ENCODE peak calls at places on chromosomes 13 and 19, in eight cellular contexts. Y is PC-9; V is CD8-positive, alpha-beta T cell; Q is heart right ventricle; I is upper lobe of left lung; A is colonic mucosa; N is cardiac muscle cell; J is left ventricle myocardium inferior. Z is an unnamed sample.

GRCh38 chr13:42017264-42017663 is 31.2 kb upstream of the DGKH start:
- DNase-seq in Y (no peak), V (no peak), Q (no peak), I (no peak), A (no peak), N (no peak), J (no peak), Z (no peak)

GRCh38 chr13:30355405-30355741 is 48.0 kb upstream of the KATNAL1 start:
- DNase-seq in Y (no peak), V (peak), Q (no peak), I (peak), A (no peak), N (peak), J (no peak), Z (peak)

GRCh38 chr19:8108560-8109445 is 40.6 kb downstream of the FBN3 start:
- DNase-seq in Y (no peak), V (no peak), Q (no peak), I (no peak), A (no peak), N (no peak), J (no peak), Z (no peak)

GRCh38 chr13:37741536-37741935 is 128.0 kb downstream of the TRPC4 start:
- DNase-seq in Y (no peak), V (no peak), Q (no peak), I (no peak), A (no peak), N (no peak), J (no peak), Z (no peak)

GRCh38 chr13:77698211-77699058 is 948 bp downstream of the SLAIN1 start:
- DNase-seq in Y (peak), V (peak), Q (peak), I (peak), A (peak), N (peak), J (peak), Z (peak)

GRCh38 chr13:31162151-31163008 is 676 bp upstream of the HSPH1 start:
- DNase-seq in Y (peak), V (peak), Q (peak), I (peak), A (peak), N (peak), J (peak), Z (peak)

GRCh38 chr13:47220453-47221150 is 323.7 kb upstream of the HTR2A start:
- DNase-seq in Y (no peak), V (no peak), Q (no peak), I (no peak), A (no peak), N (no peak), J (no peak), Z (no peak)

GRCh38 chr19:8085606-8086464 is 33.3 kb downstream of the CCL25 start:
- DNase-seq in Y (peak), V (no peak), Q (no peak), I (no peak), A (peak), N (peak), J (no peak), Z (no peak)

GRCh38 chr13:28434934-28435333 is 60.0 kb downstream of the FLT1 start:
- DNase-seq in Y (no peak), V (no peak), Q (no peak), I (no peak), A (no peak), N (no peak), J (no peak), Z (no peak)

GRCh38 chr19:46847528-46847927 is 3.1 kb downstream of the AP2S1 start:
- DNase-seq in Y (no peak), V (no peak), Q (no peak), I (no peak), A (no peak), N (peak), J (no peak), Z (no peak)

GRCh38 chr13:52921194-52921593 is 72.8 kb upstream of the PCDH8 start:
- DNase-seq in Y (no peak), V (no peak), Q (no peak), I (no peak), A (no peak), N (no peak), J (no peak), Z (no peak)

GRCh38 chr13:75760182-75760981 is 124.3 kb downstream of the LMO7 start:
- DNase-seq in Y (peak), V (no peak), Q (peak), I (no peak), A (peak), N (peak), J (no peak), Z (no peak)

GRCh38 chr19:18637644-18638630 is 1.1 kb downstream of the KLHL26 start:
- DNase-seq in Y (peak), V (no peak), Q (no peak), I (no peak), A (peak), N (no peak), J (no peak), Z (no peak)

GRCh38 chr13:89227356-89227755 is 1556.2 kb downstream of the SLITRK5 start:
- DNase-seq in Y (no peak), V (no peak), Q (no peak), I (no peak), A (no peak), N (no peak), J (no peak), Z (no peak)

GRCh38 chr19:38321646-38322323 is 2.1 kb downstream of the KCNK6 start:
- DNase-seq in Y (no peak), V (no peak), Q (peak), I (no peak), A (no peak), N (no peak), J (peak), Z (no peak)

GRCh38 chr13:95176611-95177259 is 124.5 kb downstream of the ABCC4 start:
- DNase-seq in Y (no peak), V (peak), Q (no peak), I (no peak), A (no peak), N (no peak), J (no peak), Z (peak)

GRCh38 chr13:90918551-90918950 is 428.9 kb upstream of the MIR17HG start:
- DNase-seq in Y (no peak), V (no peak), Q (no peak), I (no peak), A (no peak), N (no peak), J (no peak), Z (no peak)

GRCh38 chr19:29104605-29105241 is 108.2 kb downstream of the UQCRFS1 start:
- DNase-seq in Y (no peak), V (no peak), Q (no peak), I (no peak), A (no peak), N (no peak), J (no peak), Z (no peak)

GRCh38 chr19:53942001-53942786 is 20.5 kb upstream of the CACNG8 start:
- DNase-seq in Y (no peak), V (no peak), Q (no peak), I (peak), A (no peak), N (peak), J (no peak), Z (no peak)

GRCh38 chr13:74040200-74040599 is 94.0 kb downstream of the KLF12 start:
- DNase-seq in Y (peak), V (no peak), Q (peak), I (no peak), A (peak), N (peak), J (peak), Z (no peak)

GRCh38 chr13:30679483-30680330 is 55.6 kb upstream of the ALOX5AP start:
- DNase-seq in Y (no peak), V (peak), Q (no peak), I (no peak), A (no peak), N (peak), J (no peak), Z (peak)

GRCh38 chr19:45125975-45126493 is 33.1 kb downstream of the PPP1R37 start:
- DNase-seq in Y (peak), V (peak), Q (peak), I (no peak), A (peak), N (peak), J (peak), Z (peak)

GRCh38 chr13:40624338-40624737 is 42.1 kb downstream of the FOXO1 start:
- DNase-seq in Y (no peak), V (no peak), Q (no peak), I (no peak), A (no peak), N (no peak), J (no peak), Z (peak)

GRCh38 chr19:22882797-22883196 is 50.7 kb downstream of the ZNF723 start:
- DNase-seq in Y (no peak), V (no peak), Q (peak), I (no peak), A (no peak), N (no peak), J (no peak), Z (no peak)

GRCh38 chr13:102718746-102719145 is 23.9 kb upstream of the METTL21C start:
- DNase-seq in Y (no peak), V (no peak), Q (no peak), I (no peak), A (no peak), N (no peak), J (no peak), Z (no peak)

GRCh38 chr13:34941835-34942731 is at the start of gene NBEA:
- DNase-seq in Y (peak), V (peak), Q (peak), I (peak), A (peak), N (peak), J (peak), Z (peak)
- TF ChIP-seq CTCF in Y (peak), V (no peak), Q (peak), I (no peak), A (no peak), N (peak), J (peak), Z (no peak)

DNA sequence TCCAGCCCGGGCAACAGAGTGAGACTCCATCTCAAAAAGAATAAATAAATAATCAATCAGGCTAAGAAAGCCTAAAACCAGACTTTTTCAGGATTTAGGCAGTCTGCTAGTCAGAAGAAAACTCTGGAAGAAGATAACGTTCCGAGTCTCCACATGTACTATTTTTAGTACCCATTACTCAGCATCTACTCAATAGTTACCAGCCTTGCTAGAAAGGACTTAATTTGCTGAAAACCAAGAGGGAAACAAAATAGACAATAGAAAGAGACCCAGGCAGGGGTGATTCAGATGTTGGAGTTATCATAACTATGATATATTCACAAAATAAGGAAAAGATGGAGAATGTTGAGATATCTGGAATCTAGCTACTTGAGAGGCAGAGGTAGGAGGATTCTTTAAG is 3.6 kb upstream of the LIN7B start:
- DNase-seq in Y (no peak), V (no peak), Q (no peak), I (no peak), A (no peak), N (no peak), J (no peak), Z (no peak)
- H3K27ac ChIP-seq in Y (no peak), V (no peak), Q (no peak), I (no peak), A (no peak), N (peak), J (peak), Z (no peak)

GRCh38 chr13:93298741-93299140 is 72.1 kb downstream of the GPC6 start:
- DNase-seq in Y (no peak), V (no peak), Q (no peak), I (no peak), A (no peak), N (no peak), J (no peak), Z (no peak)
- TF ChIP-seq CTCF in Y (no peak), V (no peak), Q (no peak), I (no peak), A (no peak), N (no peak), J (no peak), Z (no peak)

GRCh38 chr13:50369646-50370045 is 354.4 kb downstream of the KCNRG start:
- DNase-seq in Y (no peak), V (no peak), Q (no peak), I (no peak), A (no peak), N (peak), J (no peak), Z (no peak)

GRCh38 chr13:50366488-50367174 is 351.4 kb downstream of the KCNRG start:
- DNase-seq in Y (no peak), V (no peak), Q (no peak), I (no peak), A (no peak), N (no peak), J (no peak), Z (no peak)

GRCh38 chr13:50365300-50365682 is 350.0 kb downstream of the KCNRG start:
- DNase-seq in Y (no peak), V (no peak), Q (no peak), I (no peak), A (no peak), N (no peak), J (no peak), Z (no peak)

GRCh38 chr13:50361282-50361681 is 346.0 kb downstream of the KCNRG start:
- DNase-seq in Y (no peak), V (no peak), Q (no peak), I (no peak), A (no peak), N (no peak), J (no peak), Z (no peak)

GRCh38 chr13:50365683-50366391 is 350.6 kb downstream of the KCNRG start:
- DNase-seq in Y (peak), V (no peak), Q (no peak), I (no peak), A (no peak), N (no peak), J (no peak), Z (peak)
- H3K27ac ChIP-seq in Y (peak), V (peak), Q (no peak), I (peak), A (no peak), N (no peak), J (no peak), Z (peak)

DNA sequence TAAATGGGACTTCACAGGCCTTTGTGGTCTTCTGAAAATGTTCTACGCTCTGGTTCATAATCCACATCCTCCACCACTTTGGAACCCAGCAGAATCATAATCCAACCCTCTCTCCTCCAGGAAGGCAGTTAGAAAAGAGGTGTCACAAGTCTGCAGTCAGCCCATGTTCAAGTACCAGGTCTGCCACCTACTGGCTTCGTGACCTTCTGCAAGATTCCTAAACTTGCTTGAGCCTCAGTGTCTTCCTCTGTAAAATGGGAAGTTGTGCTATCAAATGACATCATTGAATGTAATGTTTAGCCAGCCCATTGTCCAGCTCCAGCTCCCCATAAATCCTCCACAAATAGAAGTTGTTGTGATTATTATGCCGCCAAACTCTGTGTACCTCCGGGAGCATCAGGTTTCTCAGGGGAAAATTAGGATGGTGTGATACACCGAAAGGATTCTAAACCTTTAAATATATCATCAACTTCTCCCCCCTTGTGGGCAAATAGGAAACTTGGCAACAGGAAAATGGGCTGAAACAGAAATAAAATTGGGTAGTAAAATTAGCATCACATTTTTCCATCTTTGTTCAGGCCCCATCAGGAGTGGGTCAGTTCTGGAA is 109.7 kb downstream of the NUFIP1 start:
- DNase-seq in Y (peak), V (no peak), Q (no peak), I (no peak), A (peak), N (no peak), J (no peak), Z (no peak)
- TF ChIP-seq CTCF in Y (peak), V (no peak), Q (peak), I (no peak), A (no peak), N (peak), J (peak), Z (no peak)

Z was measured in CD4-positive, alpha-beta T cell.